ENCODE peak calls at places on chromosomes 6 and 20, in six cellular contexts. T, S, H, O, D and Q are unnamed samples.

GRCh38 chr6:151440930-151441329 is 11.0 kb downstream of the RMND1 start:
- DNase-seq in T (no peak), S (peak; percentile 50), H (no peak), O (no peak), D (no peak), Q (peak; percentile 25)

GRCh38 chr6:133590814-133591213 is 298.1 kb upstream of the TCF21 start:
- DNase-seq in T (no peak), S (peak; percentile 41), H (no peak), O (no peak), D (no peak), Q (no peak)

GRCh38 chr20:44153636-44154043 is 33.3 kb downstream of the JPH2 start:
- DNase-seq in T (peak; percentile 33), S (peak; percentile 13), H (no peak), O (no peak), D (no peak), Q (no peak)

GRCh38 chr6:168052291-168052891 is 26.6 kb downstream of the FRMD1 start:
- DNase-seq in T (no peak), S (no peak), H (no peak), O (peak; percentile 84), D (peak; percentile 82), Q (no peak)

GRCh38 chr6:139372326-139373153 is 1.9 kb downstream of the CITED2 start:
- DNase-seq in T (no peak), S (peak; percentile 18), H (no peak), O (no peak), D (no peak), Q (no peak)

GRCh38 chr20:38108438-38109024 is 56.5 kb downstream of the TGM2 start:
- DNase-seq in T (no peak), S (peak; percentile 48), H (no peak), O (no peak), D (no peak), Q (no peak)

GRCh38 chr20:50111120-50111828 is 1.7 kb downstream of the UBE2V1 start:
- DNase-seq in T (no peak), S (peak; percentile 73), H (no peak), O (no peak), D (no peak), Q (no peak)

GRCh38 chr6:13710552-13711383 is 867 bp downstream of the RANBP9 start:
- DNase-seq in T (peak; percentile 28), S (no peak), H (peak; percentile 57), O (peak; percentile 66), D (peak; percentile 37), Q (peak; percentile 47)

GRCh38 chr20:32968833-32969241 is 35.4 kb downstream of the SUN5 start:
- DNase-seq in T (peak; percentile 52), S (no peak), H (no peak), O (no peak), D (no peak), Q (peak; percentile 4)

GRCh38 chr6:146931214-146931613 is 273.0 kb upstream of the STXBP5 start:
- DNase-seq in T (no peak), S (no peak), H (no peak), O (no peak), D (no peak), Q (no peak)

GRCh38 chr20:17971571-17972013 is 2.8 kb downstream of the MGME1 start:
- DNase-seq in T (no peak), S (peak; percentile 57), H (no peak), O (no peak), D (no peak), Q (no peak)

DNA sequence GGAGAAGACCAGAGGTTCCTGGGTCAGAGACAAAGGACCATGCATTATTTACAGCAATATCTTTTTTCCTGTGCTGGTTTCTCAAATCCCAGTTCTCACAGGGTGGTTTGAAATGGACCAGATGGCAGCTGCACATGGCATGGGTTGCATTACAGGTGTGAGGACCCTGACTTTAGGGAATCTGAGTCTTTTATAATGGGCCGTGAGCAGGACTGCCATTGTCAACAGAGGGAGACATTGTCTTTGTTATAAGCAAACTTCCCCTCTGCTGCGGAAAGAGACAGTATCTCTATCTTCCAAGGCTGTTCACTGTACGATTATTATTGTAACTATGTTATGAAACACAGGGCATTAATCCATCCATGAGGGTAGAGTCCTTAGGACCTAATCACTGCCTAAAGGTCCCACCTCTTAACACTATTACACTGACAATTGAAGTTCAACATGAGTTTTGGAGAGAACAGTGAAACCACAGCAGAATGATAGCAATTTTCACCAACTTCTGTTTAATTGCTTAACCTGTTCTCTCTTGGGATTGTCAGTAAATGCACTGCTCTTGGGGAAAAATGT is 156.1 kb upstream of the AGPAT4 start:
- DNase-seq in T (no peak), S (no peak), H (no peak), O (no peak), D (no peak), Q (no peak)
- TF ChIP-seq CTCF in T (no peak), S (no peak), H (no peak), O (no peak), D (no peak), Q (no peak)

GRCh38 chr6:5029609-5030008 is 25.8 kb upstream of the RPP40 start:
- DNase-seq in T (no peak), S (no peak), H (no peak), O (no peak), D (no peak), Q (no peak)

GRCh38 chr6:5028921-5029320 is 25.1 kb upstream of the RPP40 start:
- DNase-seq in T (no peak), S (no peak), H (no peak), O (no peak), D (no peak), Q (no peak)

GRCh38 chr6:5028301-5028700 is 24.5 kb upstream of the RPP40 start:
- DNase-seq in T (no peak), S (no peak), H (no peak), O (no peak), D (no peak), Q (no peak)

GRCh38 chr6:5031150-5031549 is 27.3 kb upstream of the RPP40 start:
- DNase-seq in T (no peak), S (no peak), H (no peak), O (no peak), D (no peak), Q (no peak)

GRCh38 chr6:5030596-5031136 is 26.8 kb upstream of the RPP40 start:
- DNase-seq in T (peak; percentile 66), S (peak; percentile 78), H (peak; percentile 39), O (peak; percentile 87), D (peak; percentile 15), Q (peak; percentile 80)
- TF ChIP-seq CTCF in T (peak; percentile 65), S (peak; percentile 66), H (no peak), O (peak; percentile 59), D (no peak), Q (peak; percentile 67)

GRCh38 chr20:62627901-62628612 is 14.2 kb upstream of the SLCO4A1 start:
- DNase-seq in T (no peak), S (peak; percentile 29), H (no peak), O (no peak), D (no peak), Q (peak; percentile 56)

GRCh38 chr20:62631336-62632317 is 10.7 kb upstream of the SLCO4A1 start:
- DNase-seq in T (no peak), S (no peak), H (no peak), O (no peak), D (no peak), Q (no peak)

GRCh38 chr20:62629864-62630470 is 12.3 kb upstream of the SLCO4A1 start:
- DNase-seq in T (no peak), S (no peak), H (no peak), O (no peak), D (no peak), Q (no peak)

GRCh38 chr20:62625921-62626547 is 16.3 kb upstream of the SLCO4A1 start:
- DNase-seq in T (no peak), S (no peak), H (no peak), O (no peak), D (no peak), Q (no peak)

GRCh38 chr20:62628691-62629090 is 13.6 kb upstream of the SLCO4A1 start:
- DNase-seq in T (no peak), S (peak; percentile 13), H (no peak), O (no peak), D (no peak), Q (no peak)
- TF ChIP-seq CTCF in T (no peak), S (no peak), H (no peak), O (no peak), D (no peak), Q (no peak)

GRCh38 chr20:35264755-35265154 is 13.2 kb downstream of the MMP24OS start:
- DNase-seq in T (no peak), S (peak; percentile 22), H (no peak), O (no peak), D (peak; percentile 78), Q (no peak)
- TF ChIP-seq CTCF in T (no peak), S (peak; percentile 26), H (no peak), O (no peak), D (peak; percentile 63), Q (peak; percentile 5)

DNA sequence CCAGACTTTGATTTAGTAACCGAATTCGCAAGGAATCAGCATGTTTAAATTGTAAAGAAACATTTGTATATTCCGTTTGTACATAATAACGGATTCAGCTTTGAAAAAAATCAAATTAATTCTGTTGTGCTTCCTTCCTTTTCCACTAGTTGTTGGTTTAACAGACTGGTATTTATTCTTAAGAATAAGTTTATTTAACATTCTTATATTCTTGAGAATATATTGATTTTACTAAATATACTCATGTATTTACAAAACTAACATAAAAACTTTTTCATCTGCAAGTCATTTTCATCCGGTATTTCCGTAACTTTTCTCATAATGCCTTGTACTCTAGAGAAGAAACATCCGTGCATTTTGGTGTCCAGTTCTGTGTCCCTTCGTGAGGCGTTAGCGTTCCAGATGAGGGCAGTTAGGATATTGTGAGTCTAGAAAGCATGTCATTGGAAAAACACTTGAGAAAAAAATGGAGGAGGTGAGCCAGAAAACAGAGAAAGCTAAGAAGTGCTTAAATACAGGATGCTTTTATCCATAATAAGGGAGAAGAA is 1.6 kb downstream of the WRNIP1 start:
- DNase-seq in T (no peak), S (peak; percentile 28), H (no peak), O (no peak), D (no peak), Q (no peak)
- TF ChIP-seq CTCF in T (no peak), S (no peak), H (no peak), O (no peak), D (no peak), Q (no peak)

GRCh38 chr6:35727206-35727934 is 9.5 kb upstream of the ARMC12 start:
- DNase-seq in T (no peak), S (peak; percentile 60), H (peak; percentile 73), O (peak; percentile 79), D (peak; percentile 55), Q (peak; percentile 54)
- TF ChIP-seq CTCF in T (no peak), S (no peak), H (no peak), O (no peak), D (no peak), Q (no peak)